ENCODE peak calls at places on chromosomes 1 and 21, in eight cellular contexts. One of them, this sample, is unnamed.
A peak's percentile ranks its signal among the peaks of the same experiment; 100 is the strongest.

GRCh38 chr21:45539796-45540600 is 2.2 kb downstream of the SLC19A1 start:
- DNase-seq in tibial nerve: peak; percentile 8
- DNase-seq in SK-N-SH: no peak
- DNase-seq in transverse colon: no peak
- DNase-seq in K562: no peak
- DNase-seq in ovary: peak; percentile 6
- DNase-seq in sigmoid colon: peak; percentile 57
- DNase-seq in stomach: peak; percentile 24
- DNase-seq in this sample: peak; percentile 48

GRCh38 chr1:20654104-20654690 is 7.0 kb downstream of the DDOST start:
- DNase-seq in ovary: no peak
- DNase-seq in transverse colon: no peak
- DNase-seq in SK-N-SH: no peak
- DNase-seq in stomach: no peak
- DNase-seq in K562: no peak
- DNase-seq in tibial nerve: no peak
- DNase-seq in sigmoid colon: peak; percentile 74
- DNase-seq in this sample: no peak

GRCh38 chr1:214643032-214643431 is 40.0 kb downstream of the CENPF start:
- DNase-seq in tibial nerve: no peak
- DNase-seq in stomach: no peak
- DNase-seq in ovary: no peak
- DNase-seq in transverse colon: no peak
- DNase-seq in sigmoid colon: no peak
- DNase-seq in K562: no peak
- DNase-seq in SK-N-SH: no peak
- DNase-seq in this sample: no peak

GRCh38 chr1:231734417-231734816 is 107.8 kb downstream of the DISC1 start:
- DNase-seq in sigmoid colon: no peak
- DNase-seq in K562: no peak
- DNase-seq in SK-N-SH: no peak
- DNase-seq in transverse colon: no peak
- DNase-seq in ovary: peak; percentile 64
- DNase-seq in stomach: no peak
- DNase-seq in tibial nerve: no peak
- DNase-seq in this sample: no peak

GRCh38 chr1:26791138-26791537 is 3.4 kb downstream of the PIGV start:
- DNase-seq in stomach: no peak
- DNase-seq in tibial nerve: no peak
- DNase-seq in transverse colon: no peak
- DNase-seq in K562: no peak
- DNase-seq in ovary: no peak
- DNase-seq in SK-N-SH: no peak
- DNase-seq in sigmoid colon: no peak
- DNase-seq in this sample: no peak

GRCh38 chr1:20719261-20719660 is 1.5 kb upstream of the KIF17 start:
- DNase-seq in tibial nerve: no peak
- DNase-seq in SK-N-SH: no peak
- DNase-seq in stomach: no peak
- DNase-seq in sigmoid colon: peak; percentile 35
- DNase-seq in transverse colon: no peak
- DNase-seq in K562: no peak
- DNase-seq in ovary: no peak
- DNase-seq in this sample: no peak

GRCh38 chr21:36889401-36889800 is 77.1 kb downstream of the HLCS start:
- DNase-seq in SK-N-SH: no peak
- DNase-seq in ovary: no peak
- DNase-seq in stomach: no peak
- DNase-seq in K562: no peak
- DNase-seq in sigmoid colon: no peak
- DNase-seq in transverse colon: no peak
- DNase-seq in tibial nerve: no peak
- DNase-seq in this sample: no peak

GRCh38 chr1:181119076-181119989 is 30.8 kb downstream of the IER5 start:
- DNase-seq in sigmoid colon: no peak
- DNase-seq in SK-N-SH: no peak
- DNase-seq in stomach: no peak
- DNase-seq in tibial nerve: no peak
- DNase-seq in transverse colon: no peak
- DNase-seq in ovary: no peak
- DNase-seq in K562: no peak
- DNase-seq in this sample: peak; percentile 84

GRCh38 chr1:156775799-156776198 is 8.5 kb downstream of the PRCC start:
- DNase-seq in sigmoid colon: no peak
- DNase-seq in SK-N-SH: no peak
- DNase-seq in transverse colon: no peak
- DNase-seq in K562: no peak
- DNase-seq in stomach: no peak
- DNase-seq in tibial nerve: no peak
- DNase-seq in ovary: no peak
- DNase-seq in this sample: no peak

GRCh38 chr1:66505671-66506392 is 28.1 kb upstream of the SGIP1 start:
- DNase-seq in tibial nerve: no peak
- DNase-seq in transverse colon: no peak
- DNase-seq in sigmoid colon: no peak
- DNase-seq in K562: no peak
- DNase-seq in stomach: no peak
- DNase-seq in SK-N-SH: no peak
- DNase-seq in ovary: no peak
- DNase-seq in this sample: no peak

GRCh38 chr1:6975991-6976390 is 190.7 kb downstream of the CAMTA1 start:
- DNase-seq in K562: no peak
- DNase-seq in SK-N-SH: no peak
- DNase-seq in tibial nerve: no peak
- DNase-seq in transverse colon: no peak
- DNase-seq in ovary: no peak
- DNase-seq in sigmoid colon: no peak
- DNase-seq in stomach: no peak
- DNase-seq in this sample: peak; percentile 62

GRCh38 chr1:175503538-175503937 is 239.9 kb downstream of the TNR start:
- DNase-seq in ovary: no peak
- DNase-seq in K562: no peak
- DNase-seq in transverse colon: no peak
- DNase-seq in tibial nerve: no peak
- DNase-seq in stomach: no peak
- DNase-seq in sigmoid colon: no peak
- DNase-seq in SK-N-SH: no peak
- DNase-seq in this sample: no peak

GRCh38 chr21:28827422-28827821 is 165.3 kb downstream of the LTN1 start:
- DNase-seq in K562: no peak
- DNase-seq in transverse colon: no peak
- DNase-seq in SK-N-SH: no peak
- DNase-seq in sigmoid colon: no peak
- DNase-seq in stomach: no peak
- DNase-seq in tibial nerve: no peak
- DNase-seq in ovary: no peak
- DNase-seq in this sample: no peak

GRCh38 chr1:6009120-6010040 is 17.2 kb upstream of the NPHP4 start:
- DNase-seq in stomach: no peak
- DNase-seq in SK-N-SH: no peak
- DNase-seq in K562: no peak
- DNase-seq in ovary: no peak
- DNase-seq in transverse colon: no peak
- DNase-seq in sigmoid colon: no peak
- DNase-seq in tibial nerve: no peak
- DNase-seq in this sample: no peak

GRCh38 chr21:33011462-33011861 is 14.3 kb upstream of the OLIG2 start:
- DNase-seq in transverse colon: no peak
- DNase-seq in tibial nerve: no peak
- DNase-seq in ovary: no peak
- DNase-seq in stomach: no peak
- DNase-seq in K562: no peak
- DNase-seq in sigmoid colon: no peak
- DNase-seq in SK-N-SH: no peak
- DNase-seq in this sample: no peak

GRCh38 chr21:37994211-37994610 is 78.0 kb upstream of the KCNJ6 start:
- DNase-seq in transverse colon: no peak
- DNase-seq in tibial nerve: no peak
- DNase-seq in K562: peak; percentile 33
- DNase-seq in SK-N-SH: no peak
- DNase-seq in stomach: no peak
- DNase-seq in sigmoid colon: no peak
- DNase-seq in ovary: no peak
- DNase-seq in this sample: no peak

GRCh38 chr1:245809361-245809760 is 654.6 kb downstream of the KIF26B start:
- DNase-seq in K562: no peak
- DNase-seq in SK-N-SH: no peak
- DNase-seq in ovary: no peak
- DNase-seq in transverse colon: no peak
- DNase-seq in stomach: no peak
- DNase-seq in sigmoid colon: no peak
- DNase-seq in tibial nerve: no peak
- DNase-seq in this sample: no peak

GRCh38 chr1:4743978-4744750 is 89.8 kb downstream of the AJAP1 start:
- DNase-seq in ovary: no peak
- DNase-seq in K562: no peak
- DNase-seq in sigmoid colon: no peak
- DNase-seq in SK-N-SH: no peak
- DNase-seq in tibial nerve: no peak
- DNase-seq in transverse colon: no peak
- DNase-seq in stomach: no peak
- DNase-seq in this sample: no peak

GRCh38 chr1:20124451-20125057 is 5.2 kb upstream of the PLA2G2D start:
- DNase-seq in SK-N-SH: no peak
- DNase-seq in ovary: peak; percentile 29
- DNase-seq in transverse colon: peak; percentile 44
- DNase-seq in stomach: no peak
- DNase-seq in K562: peak; percentile 66
- DNase-seq in sigmoid colon: peak; percentile 68
- DNase-seq in tibial nerve: no peak
- DNase-seq in this sample: peak; percentile 74

DNA sequence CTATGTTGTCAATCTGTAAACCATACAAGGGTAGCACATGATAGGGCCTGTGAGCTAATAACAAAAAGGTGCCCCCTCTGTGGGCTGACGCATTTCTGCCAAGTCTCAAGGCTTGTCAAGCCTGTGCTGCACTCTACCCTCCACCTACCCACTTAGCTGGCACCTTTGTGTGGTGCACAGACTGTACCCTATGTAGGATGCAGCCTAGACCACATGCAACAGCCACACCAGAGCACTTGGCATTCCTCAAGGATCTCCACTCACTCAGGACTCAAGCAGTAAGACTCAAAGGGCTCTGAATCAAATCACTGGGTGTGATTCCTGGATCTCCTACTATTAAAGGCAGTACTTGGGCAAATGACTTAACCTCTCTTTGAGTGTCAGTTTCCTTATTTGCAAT is 133.5 kb downstream of the BEND5 start:
- DNase-seq in K562: no peak
- DNase-seq in transverse colon: no peak
- DNase-seq in sigmoid colon: no peak
- DNase-seq in stomach: no peak
- DNase-seq in tibial nerve: no peak
- DNase-seq in SK-N-SH: no peak
- DNase-seq in ovary: no peak
- DNase-seq in this sample: no peak
- H3K36me3 ChIP-seq in K562: no peaks in the 10 kb centered on the region
- H3K36me3 ChIP-seq in transverse colon: no peaks in the 10 kb centered on the region
- H3K36me3 ChIP-seq in sigmoid colon: no peaks in the 10 kb centered on the region
- H3K36me3 ChIP-seq in stomach: no peaks in the 10 kb centered on the region
- H3K36me3 ChIP-seq in tibial nerve: no peaks in the 10 kb centered on the region
- H3K36me3 ChIP-seq in SK-N-SH: no peaks in the 10 kb centered on the region
- H3K36me3 ChIP-seq in ovary: no peaks in the 10 kb centered on the region
- H3K36me3 ChIP-seq in this sample: no peaks in the 10 kb centered on the region

DNA sequence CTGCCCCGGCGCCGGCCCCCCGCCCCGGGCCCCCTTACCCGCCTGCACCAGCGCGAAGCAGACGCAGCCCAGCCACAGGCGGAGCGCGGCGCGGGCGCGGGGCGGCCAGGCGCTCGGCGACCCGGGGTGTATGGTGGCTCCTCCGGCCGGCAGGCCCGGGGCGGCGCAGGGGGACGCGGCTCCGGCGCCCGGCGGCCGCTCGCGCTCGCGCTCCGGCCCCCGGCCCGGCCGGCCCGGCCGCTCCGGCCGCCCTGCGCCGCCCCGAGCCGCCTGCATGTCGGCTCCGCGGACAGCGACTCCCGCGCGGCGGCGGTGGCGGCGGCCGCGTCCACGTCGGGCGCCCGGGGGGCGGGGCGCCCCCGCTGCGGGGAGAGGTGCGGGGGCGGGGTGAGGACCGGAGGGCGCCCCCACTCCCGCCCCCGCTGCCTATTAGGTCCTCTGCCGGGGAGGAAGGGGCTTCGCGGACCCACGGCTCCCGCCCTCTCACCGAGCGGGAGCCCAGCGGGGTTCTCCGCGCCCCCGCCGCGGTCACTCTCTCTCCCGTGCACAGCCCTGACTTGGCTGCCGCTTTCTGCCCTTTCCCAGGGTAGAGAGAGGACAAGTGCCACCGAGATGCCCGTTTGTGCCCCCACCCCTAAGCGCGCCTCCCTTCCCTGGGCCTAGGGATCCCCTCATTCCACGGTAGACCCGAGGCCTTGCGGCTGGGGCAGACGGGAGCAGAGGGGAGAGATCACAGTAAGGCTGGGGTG is at the start of gene FNDC5:
- DNase-seq in K562: peak; percentile 37
- DNase-seq in tibial nerve: no peak
- DNase-seq in sigmoid colon: no peak
- DNase-seq in SK-N-SH: peak; percentile 89
- DNase-seq in transverse colon: no peak
- DNase-seq in stomach: no peak
- DNase-seq in ovary: peak; percentile 54
- DNase-seq in this sample: peak; percentile 65
- H3K4me3 ChIP-seq in K562: peak within 1 kb of the TSS; percentile 28
- H3K4me3 ChIP-seq in tibial nerve: peak within 1 kb of the TSS; percentile 14
- H3K4me3 ChIP-seq in sigmoid colon: peak within 1 kb of the TSS; percentile 56
- H3K4me3 ChIP-seq in SK-N-SH: no peak within 1 kb of the TSS
- H3K4me3 ChIP-seq in transverse colon: peak within 1 kb of the TSS; percentile 37
- H3K4me3 ChIP-seq in stomach: peak within 1 kb of the TSS; percentile 54
- H3K4me3 ChIP-seq in ovary: peak within 1 kb of the TSS; percentile 37
- H3K4me3 ChIP-seq in this sample: peak within 1 kb of the TSS; percentile 48

GRCh38 chr1:229097356-229097755 is 173.6 kb upstream of the RAB4A start:
- DNase-seq in tibial nerve: no peak
- DNase-seq in SK-N-SH: no peak
- DNase-seq in K562: no peak
- DNase-seq in stomach: no peak
- DNase-seq in sigmoid colon: peak; percentile 43
- DNase-seq in transverse colon: no peak
- DNase-seq in ovary: no peak
- DNase-seq in this sample: no peak
- TF ChIP-seq EP300 in tibial nerve: no peak
- TF ChIP-seq EP300 in SK-N-SH: no peak
- TF ChIP-seq EP300 in K562: no peak
- TF ChIP-seq EP300 in stomach: no peak
- TF ChIP-seq EP300 in sigmoid colon: no peak
- TF ChIP-seq EP300 in transverse colon: no peak
- TF ChIP-seq EP300 in ovary: no peak
- TF ChIP-seq EP300 in this sample: no peak

DNA sequence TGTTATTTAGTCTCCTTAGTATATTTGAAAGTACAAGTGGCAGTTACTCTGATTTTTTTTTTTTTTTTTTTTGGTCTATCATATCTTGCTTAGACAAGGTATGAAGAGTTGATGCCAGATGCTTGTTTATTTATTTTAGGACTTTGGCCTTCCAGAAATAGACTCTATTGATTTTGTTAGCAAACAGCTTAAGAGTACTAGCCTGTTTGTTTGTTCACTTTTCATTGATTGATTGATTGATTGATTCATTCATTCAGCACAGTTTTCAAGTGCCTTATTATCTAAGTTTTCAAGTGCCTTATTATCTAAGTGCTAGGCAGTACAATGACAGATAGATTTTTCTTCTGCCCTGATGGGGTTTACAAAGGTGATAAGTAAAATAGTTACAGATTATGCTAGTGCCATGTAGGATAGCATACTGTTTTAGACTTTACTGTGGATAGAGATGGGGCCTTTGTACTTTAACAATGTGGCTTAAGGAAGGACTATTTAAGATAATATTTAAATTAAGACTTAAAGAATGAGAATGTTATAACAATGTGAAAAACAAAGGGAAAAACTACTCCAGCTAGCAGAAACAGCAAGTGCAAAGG is 50.5 kb downstream of the MTF2 start:
- DNase-seq in K562: no peak
- DNase-seq in sigmoid colon: no peak
- DNase-seq in transverse colon: no peak
- DNase-seq in tibial nerve: no peak
- DNase-seq in stomach: no peak
- DNase-seq in SK-N-SH: no peak
- DNase-seq in ovary: no peak
- DNase-seq in this sample: no peak
- H3K36me3 ChIP-seq in K562: peaks cover 86% of the 10 kb centered on the region
- H3K36me3 ChIP-seq in sigmoid colon: no peaks in the 10 kb centered on the region
- H3K36me3 ChIP-seq in transverse colon: peaks cover 16% of the 10 kb centered on the region
- H3K36me3 ChIP-seq in tibial nerve: no peaks in the 10 kb centered on the region
- H3K36me3 ChIP-seq in stomach: peaks cover 18% of the 10 kb centered on the region
- H3K36me3 ChIP-seq in SK-N-SH: peaks cover 56% of the 10 kb centered on the region
- H3K36me3 ChIP-seq in ovary: no peaks in the 10 kb centered on the region
- H3K36me3 ChIP-seq in this sample: peaks cover 35% of the 10 kb centered on the region